ENCODE peak calls at places on chromosomes 5 and 9, in five cellular contexts. L, J, K, R and A are unnamed samples.

GRCh38 chr9:9631302-9631701 is 981.5 kb downstream of the PTPRD start:
- DNase-seq in K (no peak), L (no peak), J (no peak), R (no peak), A (no peak)

GRCh38 chr5:118808441-118808840 is 179.9 kb downstream of the DTWD2 start:
- DNase-seq in R (no peak), K (no peak), J (no peak), L (no peak), A (no peak)

GRCh38 chr5:122842016-122842580 is 3.3 kb upstream of the SNX24 start:
- DNase-seq in J (no peak), K (no peak), R (no peak), L (no peak), A (no peak)

GRCh38 chr9:70410368-70410767 is 4.1 kb downstream of the KLF9 start:
- DNase-seq in K (no peak), J (no peak), R (no peak), L (no peak), A (peak)

GRCh38 chr9:26802921-26803320 is 89.7 kb downstream of the CAAP1 start:
- DNase-seq in R (no peak), L (no peak), J (no peak), K (no peak), A (no peak)

GRCh38 chr5:125476888-125477585 is 730.6 kb upstream of the ZNF608 start:
- DNase-seq in K (no peak), J (no peak), L (no peak), R (no peak), A (peak)

GRCh38 chr5:116409591-116410296 is 164.9 kb downstream of the SEMA6A start:
- DNase-seq in L (no peak), K (no peak), J (no peak), R (no peak), A (no peak)

GRCh38 chr9:133246507-133247390 is 28.3 kb downstream of the ABO start:
- DNase-seq in R (peak), J (no peak), K (no peak), L (no peak), A (no peak)

GRCh38 chr9:108779506-108779905 is 76.3 kb downstream of the ACTL7B start:
- DNase-seq in L (no peak), R (no peak), J (no peak), K (no peak), A (no peak)

GRCh38 chr9:85260288-85260687 is 481.5 kb downstream of the AGTPBP1 start:
- DNase-seq in K (no peak), J (no peak), L (no peak), R (no peak), A (no peak)

GRCh38 chr5:160887780-160888179 is 35.8 kb upstream of the ATP10B start:
- DNase-seq in R (no peak), J (no peak), L (no peak), K (no peak), A (no peak)

GRCh38 chr5:7398596-7399260 is 2.8 kb downstream of the ADCY2 start:
- DNase-seq in L (no peak), R (no peak), K (no peak), J (no peak), A (no peak)

DNA sequence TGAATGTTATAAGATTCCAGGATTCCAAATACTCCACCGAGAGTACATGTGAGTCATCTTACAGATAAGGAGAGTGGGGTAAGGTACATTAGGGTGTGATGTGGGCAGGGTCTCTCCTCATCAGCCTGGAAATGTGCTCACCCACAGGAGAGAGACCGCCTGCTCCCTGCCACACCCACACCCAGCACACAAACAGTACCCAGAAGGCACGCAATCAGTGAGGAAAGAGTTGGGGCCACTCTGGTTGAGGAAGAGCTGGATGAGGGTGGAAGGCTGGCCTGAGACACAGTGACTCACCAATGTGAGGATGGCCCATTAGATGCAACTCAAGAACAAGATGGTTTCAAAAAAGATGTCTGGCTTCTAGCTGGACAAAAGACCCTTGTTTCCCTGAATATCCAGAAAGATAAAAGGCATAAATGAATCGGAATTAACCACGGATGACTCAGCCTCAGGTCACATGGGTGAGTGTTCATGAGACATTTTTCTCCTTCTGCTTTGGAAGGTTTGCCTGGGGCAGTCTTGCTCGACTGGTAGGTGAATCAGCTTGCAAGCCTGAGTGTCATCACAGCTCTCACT is 51.1 kb upstream of the LHFPL2 start:
- DNase-seq in R (no peak), L (no peak), K (peak), J (no peak), A (peak)
- H3K4me3 ChIP-seq in R (no peak), L (no peak), K (no peak), J (no peak), A (no peak)

GRCh38 chr9:14097215-14097614 is 216.7 kb downstream of the NFIB start:
- DNase-seq in J (no peak), L (peak), K (no peak), R (no peak), A (peak)

GRCh38 chr9:14098102-14098501 is 215.8 kb downstream of the NFIB start:
- DNase-seq in J (no peak), L (no peak), R (no peak), K (no peak), A (peak)

GRCh38 chr9:14097666-14098065 is 216.3 kb downstream of the NFIB start:
- DNase-seq in R (no peak), L (no peak), K (no peak), J (no peak), A (no peak)

GRCh38 chr9:14095272-14095671 is 218.7 kb downstream of the NFIB start:
- DNase-seq in J (no peak), K (no peak), R (no peak), L (no peak), A (no peak)

GRCh38 chr9:14096182-14096922 is 217.6 kb downstream of the NFIB start:
- DNase-seq in R (no peak), J (no peak), L (peak), K (no peak), A (peak)
- H3K4me3 ChIP-seq in R (peak), J (no peak), L (no peak), K (no peak), A (peak)

DNA sequence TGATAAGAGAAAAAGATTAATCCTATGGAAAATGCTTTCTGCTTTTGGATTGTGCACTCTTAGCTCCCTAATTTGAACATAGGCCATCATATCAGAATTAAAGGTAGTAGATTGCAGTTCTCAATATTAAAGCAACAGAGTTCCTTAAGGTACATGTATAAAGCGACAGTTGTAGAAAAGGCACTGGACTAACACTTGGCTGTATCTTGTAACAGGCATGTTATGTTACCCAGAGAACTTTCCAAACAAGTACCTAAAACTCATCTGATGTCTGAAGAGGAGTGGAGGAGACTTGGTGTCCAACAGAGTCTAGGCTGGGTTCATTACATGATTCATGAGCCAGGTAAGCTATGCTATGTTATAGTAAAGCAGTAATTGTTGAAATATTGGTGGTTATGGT is 3.3 kb upstream of the SECISBP2 start:
- DNase-seq in R (no peak), K (no peak), L (no peak), J (no peak), A (no peak)
- H3K4me3 ChIP-seq in R (no peak), K (no peak), L (peak), J (peak), A (peak)

DNA sequence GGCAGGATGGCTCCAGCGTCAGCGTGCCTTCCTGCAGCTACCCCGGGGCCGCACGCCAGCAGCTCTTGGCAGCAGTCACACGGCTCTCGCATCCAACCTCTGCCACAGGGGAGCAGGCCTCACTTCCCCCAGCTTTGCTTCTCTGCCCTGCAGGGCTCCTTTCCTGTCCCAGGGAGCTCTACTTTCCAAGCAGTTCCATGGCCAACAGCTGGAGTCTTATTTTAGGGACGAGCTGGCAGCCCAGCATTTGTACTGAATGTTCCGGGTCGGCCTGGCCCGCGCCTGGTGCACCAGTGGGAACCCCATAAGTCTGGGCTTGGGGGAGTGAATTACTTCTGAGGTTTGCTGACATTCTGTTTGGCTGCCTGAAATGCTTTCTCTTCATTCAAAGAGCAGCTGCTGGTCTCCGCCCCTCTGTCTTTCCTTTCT is 34.6 kb downstream of the GADD45G start:
- DNase-seq in L (no peak), R (no peak), K (no peak), J (no peak), A (no peak)
- H3K4me3 ChIP-seq in L (no peak), R (no peak), K (no peak), J (no peak), A (no peak)

DNA sequence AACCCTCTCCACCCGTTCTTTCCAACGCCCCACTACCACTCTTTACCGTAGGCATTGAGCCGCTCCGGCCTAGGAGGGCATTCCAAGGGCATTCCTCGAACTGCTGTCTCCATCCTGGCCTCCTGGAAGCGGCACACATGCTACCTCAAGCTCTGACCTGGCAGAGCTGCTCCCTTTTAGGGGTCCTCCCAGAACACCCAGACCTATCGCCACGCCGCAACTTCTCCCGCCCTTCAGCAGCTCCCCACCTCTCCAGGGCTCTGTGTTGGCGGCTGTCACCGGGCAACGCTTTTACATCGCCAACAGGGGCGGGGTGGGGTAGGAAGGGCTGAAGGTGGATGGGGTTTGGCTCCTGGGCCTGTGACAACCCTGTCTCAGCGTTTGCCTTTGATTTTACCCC is 4.6 kb upstream of the MYORG start:
- DNase-seq in K (no peak), L (no peak), R (peak), J (no peak), A (no peak)
- H3K4me3 ChIP-seq in K (peak), L (peak), R (peak), J (no peak), A (peak)

DNA sequence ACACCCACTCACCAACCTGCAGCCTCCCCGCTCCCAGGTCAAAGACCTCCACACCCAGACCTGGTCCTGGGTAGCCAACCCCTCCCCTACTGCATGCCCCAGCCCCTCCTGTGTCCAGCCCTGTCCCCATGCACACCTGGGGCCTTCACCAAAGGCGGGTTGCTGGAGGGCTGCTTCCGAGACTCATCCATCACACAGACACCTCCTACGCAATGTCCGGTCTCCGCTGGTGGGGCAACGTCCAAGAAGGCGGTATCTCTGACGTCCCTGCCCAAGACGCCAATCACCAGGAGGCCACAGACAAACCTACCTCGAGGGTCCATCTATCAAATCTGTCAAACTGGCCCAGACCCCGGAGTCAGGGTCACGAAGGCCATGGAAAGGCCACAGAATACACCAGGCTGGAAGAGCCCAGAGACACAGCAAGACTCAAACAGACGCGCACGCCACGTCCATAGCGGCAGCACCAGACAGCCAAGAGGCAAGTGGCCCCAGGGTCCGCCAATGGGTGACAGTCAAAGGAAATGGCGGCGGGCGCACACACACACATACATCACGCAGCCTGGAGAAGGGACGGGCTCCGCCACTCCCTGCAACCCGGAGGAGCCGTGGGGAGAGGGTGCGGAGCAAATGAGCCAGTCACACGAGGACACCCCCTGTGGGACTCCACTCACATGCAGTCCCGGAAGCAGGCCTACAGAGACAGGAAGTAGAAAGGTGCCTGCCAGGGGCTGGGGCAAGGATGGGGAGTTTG is 10.7 kb downstream of the NACC2 start:
- DNase-seq in J (peak), R (peak), L (no peak), K (no peak), A (no peak)
- H3K4me3 ChIP-seq in J (no peak), R (no peak), L (no peak), K (no peak), A (no peak)

GRCh38 chr9:106708147-106708838 is 154.7 kb upstream of the ZNF462 start:
- DNase-seq in J (no peak), R (no peak), L (no peak), K (no peak), A (peak)
- H3K4me3 ChIP-seq in J (no peak), R (no peak), L (no peak), K (no peak), A (no peak)

GRCh38 chr5:72013741-72014703 is 93.3 kb upstream of the MAP1B start:
- DNase-seq in L (peak), J (no peak), R (peak), K (no peak), A (peak)
- H3K4me3 ChIP-seq in L (no peak), J (no peak), R (no peak), K (no peak), A (no peak)

GRCh38 chr5:137145726-137146125 is 353.4 kb downstream of the SPOCK1 start:
- DNase-seq in R (no peak), J (no peak), K (no peak), L (no peak), A (no peak)

GRCh38 chr5:137148656-137149055 is 350.5 kb downstream of the SPOCK1 start:
- DNase-seq in R (no peak), L (no peak), J (no peak), K (no peak), A (no peak)

GRCh38 chr5:137146402-137146889 is 352.7 kb downstream of the SPOCK1 start:
- DNase-seq in R (no peak), K (peak), J (no peak), L (no peak), A (peak)

GRCh38 chr5:137148128-137148527 is 351.0 kb downstream of the SPOCK1 start:
- DNase-seq in L (no peak), K (no peak), R (no peak), J (no peak), A (no peak)

GRCh38 chr5:137147346-137147745 is 351.8 kb downstream of the SPOCK1 start:
- DNase-seq in J (no peak), K (no peak), R (no peak), L (peak), A (no peak)
- H3K4me3 ChIP-seq in J (no peak), K (no peak), R (no peak), L (no peak), A (no peak)